ENCODE peak calls at places on chromosome 6, in seven cellular contexts. One of them, this sample, is unnamed.

GRCh38 chr6:125095501-125096301 is 57.9 kb upstream of the TPD52L1 start:
- DNase-seq in iris pigment epithelial cell: peak; percentile 71
- DNase-seq in ureter: no peak
- DNase-seq in caudate nucleus: no peak
- DNase-seq in glutamatergic neuron: no peak
- DNase-seq in amniotic stem cell: no peak
- DNase-seq in NCI-H526 treated with DMSO at 0.1 percent for 48 hours: no peak
- DNase-seq in this sample: no peak

GRCh38 chr6:72675396-72675795 is 53.5 kb downstream of the KCNQ5 start:
- DNase-seq in iris pigment epithelial cell: no peak
- DNase-seq in ureter: no peak
- DNase-seq in caudate nucleus: no peak
- DNase-seq in glutamatergic neuron: no peak
- DNase-seq in amniotic stem cell: no peak
- DNase-seq in NCI-H526 treated with DMSO at 0.1 percent for 48 hours: no peak
- DNase-seq in this sample: no peak

GRCh38 chr6:33018418-33018817 is 9.0 kb upstream of the HLA-DOA start:
- DNase-seq in iris pigment epithelial cell: no peak
- DNase-seq in ureter: no peak
- DNase-seq in caudate nucleus: no peak
- DNase-seq in glutamatergic neuron: no peak
- DNase-seq in amniotic stem cell: no peak
- DNase-seq in NCI-H526 treated with DMSO at 0.1 percent for 48 hours: no peak
- DNase-seq in this sample: no peak

GRCh38 chr6:157699777-157700636 is 123.0 kb upstream of the SNX9 start:
- DNase-seq in iris pigment epithelial cell: no peak
- DNase-seq in ureter: no peak
- DNase-seq in caudate nucleus: no peak
- DNase-seq in glutamatergic neuron: no peak
- DNase-seq in amniotic stem cell: no peak
- DNase-seq in NCI-H526 treated with DMSO at 0.1 percent for 48 hours: peak; percentile 8
- DNase-seq in this sample: no peak

GRCh38 chr6:125750692-125751333 is 1.4 kb downstream of the HEY2 start:
- DNase-seq in iris pigment epithelial cell: no peak
- DNase-seq in ureter: no peak
- DNase-seq in caudate nucleus: no peak
- DNase-seq in glutamatergic neuron: no peak
- DNase-seq in amniotic stem cell: no peak
- DNase-seq in NCI-H526 treated with DMSO at 0.1 percent for 48 hours: no peak
- DNase-seq in this sample: no peak

GRCh38 chr6:146990284-146990683 is 213.9 kb upstream of the STXBP5 start:
- DNase-seq in iris pigment epithelial cell: peak; percentile 84
- DNase-seq in ureter: no peak
- DNase-seq in caudate nucleus: no peak
- DNase-seq in glutamatergic neuron: no peak
- DNase-seq in amniotic stem cell: peak; percentile 3
- DNase-seq in NCI-H526 treated with DMSO at 0.1 percent for 48 hours: no peak
- DNase-seq in this sample: no peak

GRCh38 chr6:155349129-155349528 is 34.8 kb upstream of the TFB1M start:
- DNase-seq in iris pigment epithelial cell: peak; percentile 40
- DNase-seq in ureter: no peak
- DNase-seq in caudate nucleus: no peak
- DNase-seq in glutamatergic neuron: no peak
- DNase-seq in amniotic stem cell: no peak
- DNase-seq in NCI-H526 treated with DMSO at 0.1 percent for 48 hours: no peak
- DNase-seq in this sample: no peak

GRCh38 chr6:42197574-42198362 is 3.0 kb upstream of the GUCA1B start:
- DNase-seq in iris pigment epithelial cell: peak; percentile 72
- DNase-seq in ureter: no peak
- DNase-seq in caudate nucleus: no peak
- DNase-seq in glutamatergic neuron: no peak
- DNase-seq in amniotic stem cell: no peak
- DNase-seq in NCI-H526 treated with DMSO at 0.1 percent for 48 hours: no peak
- DNase-seq in this sample: peak; percentile 42

This sample was measured in amygdala.